ENCODE peak calls at places on chromosomes 4 and X, in seven cellular contexts. S is glutamatergic neuron, L is SK-N-SH, M is ovary, Z is progenitor cell of endocrine pancreas, C is endothelial cell, Q is neural crest cell. K is an unnamed sample.

GRCh38 chr4:151887151-151887815 is 126.5 kb upstream of the GATB start:
- DNase-seq in S (no peak), L (no peak), M (no peak), Z (no peak), C (no peak), Q (no peak), K (no peak)

GRCh38 chrX:114162068-114162735 is 421.7 kb upstream of the HTR2C start:
- DNase-seq in S (peak; percentile 26), L (no peak), M (no peak), Z (no peak), C (peak; percentile 15), Q (peak; percentile 10), K (no peak)

GRCh38 chr4:102564399-102564921 is 63.3 kb downstream of the NFKB1 start:
- DNase-seq in S (no peak), L (no peak), M (no peak), Z (no peak), C (no peak), Q (no peak), K (no peak)

GRCh38 chrX:106731590-106731989 is 5.1 kb downstream of the RNF128 start:
- DNase-seq in S (no peak), L (no peak), M (no peak), Z (no peak), C (no peak), Q (no peak), K (no peak)

GRCh38 chr4:63708661-63709060 is 700.6 kb downstream of the TECRL start:
- DNase-seq in S (no peak), L (no peak), M (no peak), Z (no peak), C (no peak), Q (no peak), K (no peak)

GRCh38 chrX:70554081-70554480 is 109.4 kb downstream of the DLG3 start:
- DNase-seq in S (no peak), L (no peak), M (no peak), Z (no peak), C (no peak), Q (no peak), K (no peak)

GRCh38 chrX:53256446-53257041 is 24.8 kb downstream of the IQSEC2 start:
- DNase-seq in S (no peak), L (peak; percentile 55), M (no peak), Z (no peak), C (no peak), Q (no peak), K (no peak)

GRCh38 chrX:154307207-154307606 is 11.6 kb downstream of the TKTL1 start:
- DNase-seq in S (no peak), L (peak; percentile 38), M (no peak), Z (no peak), C (no peak), Q (no peak), K (no peak)

GRCh38 chr4:99078336-99078735 is 10.3 kb downstream of the ADH5 start:
- DNase-seq in S (no peak), L (no peak), M (no peak), Z (no peak), C (no peak), Q (no peak), K (no peak)

GRCh38 chrX:82961129-82961528 is 547.0 kb upstream of the POU3F4 start:
- DNase-seq in S (no peak), L (no peak), M (no peak), Z (no peak), C (no peak), Q (no peak), K (no peak)

GRCh38 chr4:186188107-186188506 is 3.3 kb upstream of the CYP4V2 start:
- DNase-seq in S (no peak), L (no peak), M (no peak), Z (no peak), C (no peak), Q (no peak), K (no peak)

GRCh38 chr4:24690436-24690835 is 104.9 kb upstream of the SOD3 start:
- DNase-seq in S (no peak), L (no peak), M (no peak), Z (no peak), C (no peak), Q (no peak), K (no peak)

GRCh38 chr4:163920426-163920825 is 425.9 kb downstream of the TMA16 start:
- DNase-seq in S (peak; percentile 21), L (no peak), M (no peak), Z (no peak), C (no peak), Q (no peak), K (no peak)

GRCh38 chr4:28565434-28565833 is 1704.8 kb downstream of the STIM2 start:
- DNase-seq in S (no peak), L (no peak), M (no peak), Z (no peak), C (no peak), Q (no peak), K (no peak)

GRCh38 chrX:64571011-64571410 is 175.8 kb upstream of the MTMR8 start:
- DNase-seq in S (no peak), L (no peak), M (no peak), Z (no peak), C (no peak), Q (no peak), K (no peak)

GRCh38 chr4:8365951-8366350 is 74.6 kb downstream of the ACOX3 start:
- DNase-seq in S (no peak), L (peak; percentile 68), M (no peak), Z (no peak), C (no peak), Q (no peak), K (no peak)

GRCh38 chrX:57528670-57529255 is 63.0 kb upstream of the ZXDB start:
- DNase-seq in S (peak; percentile 28), L (no peak), M (no peak), Z (no peak), C (peak; percentile 9), Q (no peak), K (no peak)
- TF ChIP-seq CTCF in S (no peak), L (peak; percentile 65), M (no peak), Z (peak; percentile 48), C (peak; percentile 24), Q (peak; percentile 50), K (no peak)

DNA sequence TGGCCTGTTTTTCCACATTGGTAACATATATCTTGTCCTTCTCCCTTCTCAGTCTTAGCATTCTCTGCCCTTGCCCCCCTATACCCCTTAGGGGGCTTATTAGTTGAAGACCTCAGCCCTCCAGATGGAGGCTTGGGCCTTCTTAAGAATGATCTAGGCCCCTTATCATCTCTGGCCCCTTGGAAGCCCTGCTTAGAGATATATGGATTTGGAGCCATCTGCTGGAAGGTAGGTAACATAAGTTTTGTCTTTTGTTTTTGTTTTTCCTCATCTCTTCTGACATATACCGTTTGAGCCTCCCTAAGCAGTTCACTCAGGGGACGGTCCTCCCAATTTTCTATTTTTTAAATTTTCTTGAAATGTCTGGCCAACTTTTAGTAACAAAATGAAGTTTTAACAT is 48.3 kb upstream of the NAP1L2 start:
- DNase-seq in S (no peak), L (peak; percentile 2), M (no peak), Z (no peak), C (no peak), Q (no peak), K (no peak)
- TF ChIP-seq CTCF in S (no peak), L (peak; percentile 53), M (no peak), Z (peak; percentile 27), C (no peak), Q (peak; percentile 47), K (peak; percentile 28)

DNA sequence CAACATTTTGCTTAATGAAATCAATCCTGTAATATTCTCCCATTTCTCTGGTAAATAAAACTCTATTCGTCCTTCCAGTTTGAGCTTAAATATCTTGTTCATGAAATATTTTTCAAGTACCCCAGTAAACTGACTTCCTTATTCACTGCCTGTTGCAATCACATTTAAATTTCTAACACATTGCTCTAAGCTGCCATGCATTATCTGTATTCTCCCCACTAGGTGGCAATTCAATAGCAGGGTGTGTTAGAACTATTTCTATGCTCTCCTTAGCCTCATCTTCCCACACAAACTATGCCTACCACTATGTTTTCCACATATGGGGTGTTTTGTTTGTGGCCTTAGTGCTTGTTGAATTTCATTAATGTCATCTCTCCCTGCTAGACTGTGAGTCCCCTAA is 377.1 kb upstream of the HS3ST1 start:
- DNase-seq in S (no peak), L (no peak), M (no peak), Z (no peak), C (no peak), Q (no peak), K (no peak)
- TF ChIP-seq CTCF in S (peak; percentile 43), L (no peak), M (no peak), Z (peak; percentile 55), C (peak; percentile 34), Q (peak; percentile 68), K (peak; percentile 37)

DNA sequence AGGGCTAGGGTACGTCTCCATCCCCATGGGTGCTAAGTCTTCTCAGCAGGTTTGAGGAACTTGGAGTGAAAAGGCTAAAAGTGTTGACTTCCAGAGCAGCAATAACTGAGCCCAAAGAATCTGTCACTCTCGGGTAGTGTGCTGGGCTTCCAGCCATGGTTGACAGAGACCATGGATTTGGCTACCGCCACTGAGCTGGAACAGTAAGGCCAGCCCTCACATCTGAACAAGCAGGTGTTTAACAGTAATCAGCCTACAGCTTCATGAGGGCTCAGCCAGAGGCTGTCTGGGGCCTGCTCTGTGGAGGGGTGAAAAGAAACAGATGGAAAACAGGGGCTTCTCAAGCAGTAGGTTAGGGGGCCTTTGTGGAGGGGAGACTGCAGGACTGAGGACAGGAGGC is 14.9 kb downstream of the RASL11B start:
- DNase-seq in S (no peak), L (no peak), M (no peak), Z (no peak), C (no peak), Q (no peak), K (no peak)
- TF ChIP-seq CTCF in S (no peak), L (no peak), M (no peak), Z (no peak), C (no peak), Q (no peak), K (no peak)

DNA sequence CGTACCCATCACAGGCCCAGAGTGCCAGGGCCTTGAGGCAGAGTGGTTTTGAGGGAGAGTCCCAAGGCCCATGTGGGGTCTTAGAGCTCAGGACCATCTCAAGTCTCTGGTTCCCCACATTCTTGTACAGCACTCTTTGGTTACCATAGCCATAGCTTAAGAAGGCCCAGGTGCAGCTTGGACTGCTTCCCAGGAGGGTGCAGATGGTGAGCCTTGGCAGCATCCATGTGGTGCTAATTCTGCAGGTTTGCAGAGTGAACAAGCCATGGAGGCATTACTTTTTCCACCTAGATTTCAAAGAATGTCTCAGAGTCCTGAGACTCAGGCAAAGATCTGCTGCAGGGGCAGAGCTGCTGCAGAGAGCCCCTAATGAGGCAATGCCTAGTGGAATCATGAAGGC is 171.7 kb downstream of the STK32B start:
- DNase-seq in S (no peak), L (no peak), M (no peak), Z (no peak), C (no peak), Q (no peak), K (no peak)
- TF ChIP-seq CTCF in S (no peak), L (no peak), M (no peak), Z (no peak), C (no peak), Q (no peak), K (no peak)

GRCh38 chr4:70581980-70582379 is 10.1 kb upstream of the AMBN start:
- DNase-seq in S (no peak), L (no peak), M (no peak), Z (no peak), C (no peak), Q (no peak), K (no peak)
- TF ChIP-seq CTCF in S (no peak), L (no peak), M (no peak), Z (no peak), C (no peak), Q (no peak), K (no peak)

GRCh38 chr4:108181704-108182103 is 13.0 kb upstream of the LEF1 start:
- DNase-seq in S (no peak), L (no peak), M (no peak), Z (no peak), C (no peak), Q (no peak), K (no peak)
- TF ChIP-seq CTCF in S (peak; percentile 12), L (peak; percentile 13), M (no peak), Z (peak; percentile 37), C (no peak), Q (peak; percentile 36), K (peak; percentile 12)

K was measured in D721Med.